ENCODE peak calls at places on chromosomes 6 and 20, in ten cellular contexts. Q is fibroblast of the aortic adventitia, L is ovary, C is anterior cingulate cortex, J is NCI-H69, B is T1000, E is hypothalamus, M is mesenchymal stem cell, N is tibial nerve, W is RPMI8226. I is an unnamed sample.

GRCh38 chr6:134115715-134116074 is 63.3 kb upstream of the SLC2A12 start:
- DNase-seq in Q (no peak), M (no peak), L (no peak), J (no peak), E (no peak), N (no peak), W (no peak), C (no peak), B (no peak), I (no peak)

GRCh38 chr6:75882734-75883133 is 133.7 kb downstream of the MYO6 start:
- DNase-seq in Q (peak; percentile 35), W (no peak), L (no peak), J (no peak), C (no peak), E (no peak), M (peak; percentile 58), B (no peak), N (no peak), I (no peak)

GRCh38 chr6:80676386-80676785 is 569.9 kb downstream of the BCKDHB start:
- DNase-seq in M (no peak), L (no peak), J (no peak), N (no peak), Q (no peak), C (no peak), B (no peak), W (no peak), E (no peak), I (no peak)

GRCh38 chr6:89221109-89221508 is 4.0 kb upstream of the GABRR1 start:
- DNase-seq in C (no peak), L (no peak), E (no peak), Q (no peak), N (no peak), W (peak; percentile 31), M (no peak), B (no peak), J (no peak), I (no peak)

GRCh38 chr20:37007898-37008649 is 56.6 kb upstream of the SAMHD1 start:
- DNase-seq in C (no peak), L (no peak), J (no peak), Q (peak; percentile 44), E (no peak), B (no peak), M (peak; percentile 59), W (peak; percentile 32), N (no peak), I (no peak)

GRCh38 chr20:33569290-33570094 is 79.6 kb downstream of the CBFA2T2 start:
- DNase-seq in M (no peak), N (no peak), C (no peak), L (no peak), E (no peak), B (no peak), W (no peak), J (peak; percentile 76), Q (no peak), I (no peak)

GRCh38 chr6:81171991-81172740 is 580.3 kb downstream of the TENT5A start:
- DNase-seq in Q (peak; percentile 83), J (no peak), C (no peak), M (peak; percentile 80), N (peak; percentile 13), W (no peak), L (peak; percentile 30), B (no peak), E (no peak), I (no peak)

GRCh38 chr20:51961964-51962761 is 159.8 kb upstream of the SALL4 start:
- DNase-seq in W (no peak), Q (no peak), E (no peak), B (no peak), L (no peak), C (no peak), J (peak; percentile 95), M (no peak), N (no peak), I (no peak)

GRCh38 chr20:25227317-25227831 is 20.5 kb upstream of the PYGB start:
- DNase-seq in L (no peak), C (no peak), W (no peak), B (no peak), Q (peak; percentile 84), N (no peak), E (no peak), M (peak; percentile 71), J (no peak), I (peak; percentile 45)

GRCh38 chr20:63312690-63313348 is 19.8 kb downstream of the COL20A1 start:
- DNase-seq in J (no peak), C (no peak), W (no peak), N (no peak), M (no peak), E (peak; percentile 30), B (no peak), Q (no peak), L (peak; percentile 58), I (peak; percentile 91)

GRCh38 chr6:156916108-156916801 is 139.1 kb downstream of the ARID1B start:
- DNase-seq in Q (no peak), J (no peak), C (no peak), L (no peak), M (peak; percentile 50), N (no peak), W (no peak), E (no peak), B (no peak), I (no peak)

GRCh38 chr6:112618796-112619195 is 271.7 kb downstream of the RFPL4B start:
- DNase-seq in J (no peak), W (no peak), C (no peak), E (no peak), M (no peak), N (no peak), L (peak; percentile 22), B (no peak), Q (no peak), I (no peak)

GRCh38 chr20:62405108-62405980 is 1.7 kb downstream of the CABLES2 start:
- DNase-seq in C (no peak), E (no peak), W (no peak), J (no peak), N (peak; percentile 30), Q (peak; percentile 46), B (no peak), M (peak; percentile 75), L (peak; percentile 62), I (peak; percentile 70)

GRCh38 chr6:87660226-87660886 is 41.7 kb downstream of the AKIRIN2 start:
- DNase-seq in E (no peak), B (no peak), J (no peak), N (no peak), M (peak; percentile 82), Q (peak; percentile 62), L (no peak), C (no peak), W (no peak), I (no peak)

GRCh38 chr20:17911927-17912326 is 56.7 kb downstream of the SNX5 start:
- DNase-seq in M (no peak), J (no peak), E (no peak), B (no peak), N (no peak), W (no peak), Q (no peak), C (no peak), L (no peak), I (no peak)

GRCh38 chr20:21725892-21726291 is 20.4 kb downstream of the PAX1 start:
- DNase-seq in L (no peak), W (no peak), Q (no peak), B (no peak), E (no peak), J (no peak), N (no peak), M (no peak), C (no peak), I (no peak)

GRCh38 chr6:13009465-13009864 is 292.9 kb downstream of the PHACTR1 start:
- DNase-seq in M (no peak), J (no peak), Q (no peak), E (no peak), B (no peak), N (no peak), C (no peak), W (no peak), L (no peak), I (no peak)

GRCh38 chr6:106512048-106512957 is 117.0 kb downstream of the RTN4IP1 start:
- DNase-seq in B (peak; percentile 13), C (no peak), N (peak; percentile 15), M (peak; percentile 78), L (peak; percentile 62), W (peak; percentile 61), Q (peak; percentile 59), J (peak; percentile 76), E (no peak), I (peak; percentile 82)

GRCh38 chr6:29945421-29945820 is 3.1 kb downstream of the HLA-A start:
- DNase-seq in L (no peak), M (no peak), B (no peak), C (no peak), N (no peak), E (no peak), Q (no peak), J (no peak), W (no peak), I (no peak)

GRCh38 chr6:145848555-145848954 is 34.0 kb upstream of the FBXO30 start:
- DNase-seq in M (no peak), W (no peak), N (no peak), E (no peak), C (no peak), B (no peak), Q (no peak), L (no peak), J (no peak), I (no peak)

GRCh38 chr6:155177369-155177961 is 86.3 kb upstream of the CLDN20 start:
- DNase-seq in L (no peak), C (no peak), J (peak; percentile 86), N (no peak), Q (peak; percentile 88), E (no peak), W (peak; percentile 63), B (peak; percentile 11), M (peak; percentile 78), I (no peak)

GRCh38 chr20:17622086-17622850 is 52.4 kb downstream of the DSTN start:
- DNase-seq in L (peak; percentile 5), N (peak; percentile 8), J (no peak), M (no peak), B (no peak), C (no peak), E (no peak), Q (no peak), W (no peak), I (no peak)

GRCh38 chr6:141685416-141685815 is 447.3 kb upstream of the GJE1 start:
- DNase-seq in Q (no peak), E (no peak), N (no peak), W (no peak), L (no peak), M (no peak), B (no peak), J (no peak), C (no peak), I (no peak)

GRCh38 chr20:36861875-36862801 is 13.8 kb upstream of the TLDC2 start:
- DNase-seq in C (no peak), Q (peak; percentile 77), M (peak; percentile 93), N (peak; percentile 85), L (peak; percentile 87), J (peak; percentile 88), W (no peak), E (peak; percentile 47), B (peak; percentile 81), I (no peak)

GRCh38 chr6:169831450-169832246 is 80.2 kb downstream of the ERMARD start:
- DNase-seq in E (peak; percentile 46), M (peak; percentile 47), W (peak; percentile 75), L (peak; percentile 68), B (no peak), N (peak; percentile 42), C (peak; percentile 62), J (peak; percentile 82), Q (peak; percentile 51), I (peak; percentile 88)

GRCh38 chr6:7198833-7199800 is 91.4 kb downstream of the RREB1 start:
- DNase-seq in Q (no peak), B (no peak), L (no peak), C (no peak), E (no peak), W (no peak), J (no peak), M (no peak), N (no peak), I (no peak)

GRCh38 chr20:58174708-58175287 is 53.7 kb downstream of the ANKRD60 start:
- DNase-seq in Q (peak; percentile 4), W (no peak), E (no peak), C (no peak), N (peak; percentile 74), J (peak; percentile 66), L (peak; percentile 80), B (no peak), M (no peak), I (no peak)

GRCh38 chr20:14915356-14915755 is 577.9 kb upstream of the FLRT3 start:
- DNase-seq in J (no peak), C (no peak), W (peak; percentile 55), B (no peak), M (peak; percentile 22), Q (no peak), E (no peak), L (peak; percentile 23), N (no peak), I (no peak)